ENCODE peak calls at places on chromosomes 6 and 20, in five cellular contexts. B, U, F, E and S are unnamed samples.

GRCh38 chr20:58219342-58219700 is 9.1 kb downstream of the ANKRD60 start:
- DNase-seq in B (no peak), U (no peak), F (peak), E (no peak), S (no peak)

GRCh38 chr6:74626288-74626687 is 579.6 kb downstream of the COL12A1 start:
- DNase-seq in B (no peak), U (no peak), F (no peak), E (peak), S (no peak)

GRCh38 chr20:16528078-16528477 is 45.2 kb downstream of the KIF16B start:
- DNase-seq in B (no peak), U (no peak), F (peak), E (no peak), S (no peak)

GRCh38 chr20:58019850-58020625 is 208.4 kb downstream of the ANKRD60 start:
- DNase-seq in B (no peak), U (no peak), F (no peak), E (no peak), S (no peak)

GRCh38 chr6:148340586-148341297 is 1.9 kb upstream of the SASH1 start:
- DNase-seq in B (no peak), U (no peak), F (no peak), E (no peak), S (no peak)

GRCh38 chr6:96725276-96725675 is 112.0 kb downstream of the GPR63 start:
- DNase-seq in B (no peak), U (no peak), F (no peak), E (no peak), S (no peak)

GRCh38 chr6:32397252-32397920 is 9.6 kb downstream of the BTNL2 start:
- DNase-seq in B (no peak), U (peak), F (no peak), E (no peak), S (no peak)

GRCh38 chr6:98942263-98942803 is 5.4 kb downstream of the FBXL4 start:
- DNase-seq in B (no peak), U (no peak), F (no peak), E (no peak), S (no peak)

GRCh38 chr20:33081411-33082154 is 2.1 kb downstream of the BPIFB4 start:
- DNase-seq in B (no peak), U (no peak), F (no peak), E (no peak), S (no peak)

GRCh38 chr6:149924206-149924932 is 1.4 kb upstream of the RAET1G start:
- DNase-seq in B (no peak), U (no peak), F (no peak), E (no peak), S (no peak)

GRCh38 chr6:48111143-48111506 is at the start of gene PTCHD4:
- DNase-seq in B (peak), U (no peak), F (peak), E (peak), S (no peak)

GRCh38 chr20:52473171-52473570 is 281.6 kb upstream of the ZFP64 start:
- DNase-seq in B (no peak), U (no peak), F (no peak), E (no peak), S (no peak)

GRCh38 chr6:19303381-19303780 is 533.8 kb upstream of the ID4 start:
- DNase-seq in B (no peak), U (no peak), F (no peak), E (no peak), S (no peak)

DNA sequence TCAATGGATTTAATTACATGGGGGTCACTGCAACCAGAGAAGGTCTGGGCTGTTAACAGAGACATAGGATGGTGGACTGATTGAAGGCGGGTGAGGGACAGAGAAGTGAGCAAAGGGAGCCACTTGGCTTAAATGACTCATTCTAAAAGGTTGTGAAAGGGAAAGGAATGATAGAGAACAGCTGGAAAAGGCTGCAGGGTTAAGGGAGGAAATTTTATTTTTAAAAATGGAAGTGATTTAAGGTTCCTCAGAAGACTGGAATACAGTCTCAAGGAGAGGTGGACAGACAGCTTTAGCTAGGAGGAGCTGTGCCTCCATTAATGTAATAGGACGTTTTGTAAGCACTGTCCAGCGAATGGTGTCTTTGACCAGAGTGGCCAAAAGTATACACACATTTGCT is 46.7 kb downstream of the RGS17 start:
- DNase-seq in B (no peak), U (no peak), F (peak), E (no peak), S (no peak)
- TF ChIP-seq CTCF in B (no peak), U (no peak), F (no peak), E (no peak), S (no peak)

GRCh38 chr20:2771631-2772080 is 28.8 kb downstream of the CPXM1 start:
- DNase-seq in B (no peak), U (no peak), F (peak), E (no peak), S (no peak)
- TF ChIP-seq CTCF in B (no peak), U (no peak), F (no peak), E (no peak), S (no peak)

DNA sequence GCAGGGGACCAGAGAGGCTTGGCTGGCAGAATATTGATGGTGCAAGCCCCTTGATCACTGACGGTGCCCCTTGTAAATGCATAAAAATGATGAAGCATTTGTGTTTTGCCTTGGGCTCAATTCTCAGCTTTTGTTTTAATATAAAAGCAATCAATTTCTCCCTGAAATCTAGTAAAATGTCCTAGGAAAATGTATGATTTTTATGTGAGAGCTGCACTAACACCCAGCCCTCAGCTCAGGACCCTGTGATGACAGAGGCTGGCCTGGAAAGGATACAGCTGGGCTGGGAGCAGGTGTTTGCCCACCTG is 84.7 kb upstream of the PHACTR3 start:
- DNase-seq in B (no peak), U (no peak), F (no peak), E (no peak), S (no peak)
- TF ChIP-seq CTCF in B (no peak), U (no peak), F (no peak), E (no peak), S (peak)

GRCh38 chr20:44111712-44112335 is 75.2 kb downstream of the JPH2 start:
- DNase-seq in B (no peak), U (no peak), F (peak), E (no peak), S (no peak)

GRCh38 chr20:44110816-44111568 is 76.0 kb downstream of the JPH2 start:
- DNase-seq in B (no peak), U (no peak), F (no peak), E (no peak), S (no peak)

GRCh38 chr20:44112456-44112855 is 74.5 kb downstream of the JPH2 start:
- DNase-seq in B (no peak), U (no peak), F (no peak), E (no peak), S (no peak)

GRCh38 chr20:44112889-44113641 is 73.9 kb downstream of the JPH2 start:
- DNase-seq in B (no peak), U (no peak), F (no peak), E (no peak), S (no peak)

DNA sequence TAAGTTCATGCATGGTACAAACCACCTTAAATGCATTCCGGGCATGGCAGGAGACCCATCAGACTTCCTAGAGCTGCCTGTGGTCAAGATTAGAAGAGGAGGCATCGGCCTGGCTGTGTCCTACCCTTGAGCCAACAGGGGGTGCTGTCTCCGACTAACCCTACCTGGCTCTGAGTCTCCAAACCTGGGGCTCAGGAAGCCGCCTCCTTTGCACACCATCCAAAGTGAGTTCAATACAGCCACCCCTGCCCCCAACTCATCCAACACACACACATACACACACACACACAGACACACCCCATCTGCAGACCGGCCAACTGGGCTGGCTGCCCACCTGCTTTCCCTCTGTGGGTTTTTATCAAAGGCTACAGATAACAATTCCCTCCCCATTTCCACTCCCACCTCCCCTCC is 77.0 kb downstream of the JPH2 start:
- DNase-seq in B (no peak), U (no peak), F (no peak), E (peak), S (no peak)
- TF ChIP-seq CTCF in B (peak), U (no peak), F (peak), E (peak), S (no peak)

GRCh38 chr20:37179671-37180524 is 550 bp upstream of the MROH8 start:
- DNase-seq in B (no peak), U (no peak), F (peak), E (no peak), S (no peak)

GRCh38 chr20:37178839-37179670 is at the start of the genes MROH8 and RPN2:
- DNase-seq in B (peak), U (peak), F (peak), E (peak), S (peak)
- TF ChIP-seq CTCF in B (no peak), U (no peak), F (no peak), E (no peak), S (no peak)

GRCh38 chr6:40720375-40720748 is 133.2 kb upstream of the LRFN2 start:
- DNase-seq in B (no peak), U (no peak), F (no peak), E (no peak), S (no peak)
- TF ChIP-seq CTCF in B (no peak), U (no peak), F (no peak), E (no peak), S (no peak)

DNA sequence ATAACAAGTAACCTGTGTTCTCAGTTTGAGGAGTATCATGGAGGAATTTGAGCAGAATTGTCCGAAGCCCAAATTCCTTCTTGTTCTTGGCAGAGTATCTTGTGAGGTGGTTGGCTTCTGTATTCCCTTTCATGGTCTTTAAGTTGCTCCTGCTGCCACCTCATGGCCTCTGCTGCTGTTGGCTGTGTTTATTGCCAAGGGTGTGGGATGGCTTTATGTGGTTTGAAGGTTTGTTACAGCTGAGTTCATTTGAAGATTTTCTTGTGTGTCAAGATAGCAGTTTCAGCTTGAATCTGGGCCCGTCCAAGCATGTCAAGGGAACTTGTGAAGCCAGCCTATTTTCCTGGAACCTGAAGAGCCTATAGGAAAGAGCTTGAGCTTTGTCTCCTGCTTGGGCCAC is 20.2 kb upstream of the TTK start:
- DNase-seq in B (no peak), U (no peak), F (no peak), E (no peak), S (no peak)
- TF ChIP-seq CTCF in B (no peak), U (no peak), F (no peak), E (no peak), S (no peak)

GRCh38 chr20:35942243-35942642 is 12.1 kb downstream of the SCAND1 start:
- DNase-seq in B (no peak), U (no peak), F (no peak), E (no peak), S (no peak)

GRCh38 chr20:35944189-35944588 is 10.1 kb downstream of the SCAND1 start:
- DNase-seq in B (no peak), U (no peak), F (no peak), E (no peak), S (no peak)

GRCh38 chr20:35950093-35950492 is 4.2 kb downstream of the SCAND1 start:
- DNase-seq in B (no peak), U (no peak), F (no peak), E (no peak), S (no peak)

GRCh38 chr20:35947907-35948306 is 6.4 kb downstream of the SCAND1 start:
- DNase-seq in B (no peak), U (no peak), F (peak), E (no peak), S (no peak)

GRCh38 chr20:35947489-35947888 is 6.8 kb downstream of the SCAND1 start:
- DNase-seq in B (no peak), U (peak), F (peak), E (peak), S (no peak)
- TF ChIP-seq CTCF in B (peak), U (peak), F (peak), E (peak), S (peak)

GRCh38 chr6:7137335-7138106 is 29.8 kb downstream of the RREB1 start:
- DNase-seq in B (peak), U (peak), F (peak), E (no peak), S (no peak)
- TF ChIP-seq CTCF in B (no peak), U (no peak), F (no peak), E (no peak), S (no peak)

DNA sequence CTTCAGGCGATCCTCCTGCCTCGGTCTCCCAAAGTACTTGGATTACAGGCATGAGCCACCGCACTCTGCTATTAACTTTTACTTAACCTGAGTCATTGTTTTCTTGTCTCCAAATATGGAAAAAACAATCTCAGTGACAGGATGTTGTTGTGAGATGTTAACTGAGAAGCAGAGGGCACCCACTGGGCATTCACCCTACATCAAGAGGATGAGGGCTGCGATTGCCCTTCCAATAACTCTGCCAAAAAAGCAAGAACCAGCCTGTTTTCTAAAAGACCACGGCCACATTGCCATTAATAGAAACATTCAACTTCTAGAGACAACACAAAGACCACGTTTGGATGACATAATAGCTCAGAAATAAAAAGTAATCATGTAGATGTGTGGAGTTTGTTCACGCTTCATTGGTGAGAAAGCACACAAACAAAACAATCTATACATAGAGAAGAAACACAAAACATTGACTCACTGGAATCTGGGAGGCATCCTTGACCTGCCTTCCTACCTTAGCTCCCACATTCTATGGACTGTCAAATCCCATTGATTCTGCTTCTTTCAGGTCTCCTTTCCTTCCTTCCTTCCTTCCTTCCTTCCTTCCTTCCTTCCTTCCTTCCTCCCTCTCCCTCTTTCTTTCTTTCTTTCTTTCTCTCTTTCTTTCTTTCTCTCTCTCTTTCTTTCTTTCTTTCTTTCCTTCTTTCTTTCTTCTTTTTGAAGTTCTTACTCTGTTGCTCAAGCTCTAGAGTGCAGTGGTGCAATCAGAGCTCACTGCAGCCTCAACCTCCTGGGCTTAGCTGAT is 107.8 kb upstream of the SGK1 start:
- DNase-seq in B (no peak), U (no peak), F (no peak), E (no peak), S (no peak)
- TF ChIP-seq CTCF in B (no peak), U (no peak), F (no peak), E (no peak), S (no peak)